ENCODE peak calls at places on chromosome 21, in five cellular contexts. One of them, this sample, is unnamed.

GRCh38 chr21:29382029-29382654 is 83.4 kb downstream of the BACH1 start:
- DNase-seq in pancreas: no peak
- DNase-seq in CD8-positive, alpha-beta T cell: no peak
- DNase-seq in chondrocyte: no peak
- DNase-seq in bronchial epithelial cell: peak; percentile 82
- DNase-seq in this sample: no peak

GRCh38 chr21:24223625-24224024 is 1383.7 kb downstream of the MRPL39 start:
- DNase-seq in pancreas: no peak
- DNase-seq in chondrocyte: no peak
- DNase-seq in CD8-positive, alpha-beta T cell: no peak
- DNase-seq in bronchial epithelial cell: peak; percentile 65
- DNase-seq in this sample: no peak

GRCh38 chr21:25490742-25491141 is 116.5 kb downstream of the MRPL39 start:
- DNase-seq in CD8-positive, alpha-beta T cell: no peak
- DNase-seq in pancreas: no peak
- DNase-seq in bronchial epithelial cell: peak; percentile 13
- DNase-seq in chondrocyte: no peak
- DNase-seq in this sample: no peak

GRCh38 chr21:20617130-20617529 is 381.1 kb upstream of the NCAM2 start:
- DNase-seq in pancreas: no peak
- DNase-seq in chondrocyte: no peak
- DNase-seq in bronchial epithelial cell: no peak
- DNase-seq in CD8-positive, alpha-beta T cell: no peak
- DNase-seq in this sample: no peak

GRCh38 chr21:43266534-43266933 is 97.7 kb downstream of the CRYAA start:
- DNase-seq in chondrocyte: no peak
- DNase-seq in CD8-positive, alpha-beta T cell: no peak
- DNase-seq in bronchial epithelial cell: peak; percentile 69
- DNase-seq in pancreas: no peak
- DNase-seq in this sample: no peak

GRCh38 chr21:27536319-27536718 is 569.4 kb upstream of the ADAMTS5 start:
- DNase-seq in pancreas: no peak
- DNase-seq in CD8-positive, alpha-beta T cell: no peak
- DNase-seq in bronchial epithelial cell: peak; percentile 31
- DNase-seq in chondrocyte: no peak
- DNase-seq in this sample: no peak

GRCh38 chr21:16424331-16424749 is 694.6 kb downstream of the USP25 start:
- DNase-seq in bronchial epithelial cell: peak; percentile 60
- DNase-seq in chondrocyte: no peak
- DNase-seq in CD8-positive, alpha-beta T cell: no peak
- DNase-seq in pancreas: no peak
- DNase-seq in this sample: no peak

GRCh38 chr21:36482181-36482580 is 2.3 kb upstream of the CLDN14 start:
- DNase-seq in pancreas: no peak
- DNase-seq in bronchial epithelial cell: no peak
- DNase-seq in chondrocyte: no peak
- DNase-seq in CD8-positive, alpha-beta T cell: no peak
- DNase-seq in this sample: no peak

GRCh38 chr21:35825370-35825769 is 235.0 kb downstream of the SETD4 start:
- DNase-seq in chondrocyte: no peak
- DNase-seq in pancreas: no peak
- DNase-seq in CD8-positive, alpha-beta T cell: no peak
- DNase-seq in bronchial epithelial cell: no peak
- DNase-seq in this sample: no peak

GRCh38 chr21:25887166-25887565 is 152.4 kb downstream of the GABPA start:
- DNase-seq in CD8-positive, alpha-beta T cell: no peak
- DNase-seq in chondrocyte: no peak
- DNase-seq in bronchial epithelial cell: no peak
- DNase-seq in pancreas: no peak
- DNase-seq in this sample: no peak

GRCh38 chr21:21971384-21971783 is 973.2 kb downstream of the NCAM2 start:
- DNase-seq in CD8-positive, alpha-beta T cell: no peak
- DNase-seq in chondrocyte: no peak
- DNase-seq in pancreas: no peak
- DNase-seq in bronchial epithelial cell: no peak
- DNase-seq in this sample: no peak

GRCh38 chr21:37565530-37566223 is 199.1 kb downstream of the DYRK1A start:
- DNase-seq in pancreas: no peak
- DNase-seq in bronchial epithelial cell: no peak
- DNase-seq in CD8-positive, alpha-beta T cell: no peak
- DNase-seq in chondrocyte: no peak
- DNase-seq in this sample: no peak

GRCh38 chr21:38097789-38098188 is 159.0 kb upstream of the KCNJ15 start:
- DNase-seq in chondrocyte: no peak
- DNase-seq in bronchial epithelial cell: no peak
- DNase-seq in CD8-positive, alpha-beta T cell: no peak
- DNase-seq in pancreas: no peak
- DNase-seq in this sample: no peak

GRCh38 chr21:16605588-16605987 is 875.8 kb downstream of the USP25 start:
- DNase-seq in chondrocyte: no peak
- DNase-seq in bronchial epithelial cell: no peak
- DNase-seq in CD8-positive, alpha-beta T cell: no peak
- DNase-seq in pancreas: no peak
- DNase-seq in this sample: no peak

GRCh38 chr21:35593000-35593502 is 467.3 kb downstream of the SETD4 start:
- DNase-seq in bronchial epithelial cell: peak; percentile 47
- DNase-seq in pancreas: no peak
- DNase-seq in chondrocyte: no peak
- DNase-seq in CD8-positive, alpha-beta T cell: no peak
- DNase-seq in this sample: no peak

GRCh38 chr21:23452384-23453083 is 2154.7 kb downstream of the MRPL39 start:
- DNase-seq in bronchial epithelial cell: no peak
- DNase-seq in pancreas: peak; percentile 32
- DNase-seq in CD8-positive, alpha-beta T cell: no peak
- DNase-seq in chondrocyte: no peak
- DNase-seq in this sample: no peak

GRCh38 chr21:40707271-40707670 is 139.7 kb downstream of the DSCAM start:
- DNase-seq in bronchial epithelial cell: peak; percentile 69
- DNase-seq in pancreas: no peak
- DNase-seq in chondrocyte: no peak
- DNase-seq in CD8-positive, alpha-beta T cell: no peak
- DNase-seq in this sample: no peak

GRCh38 chr21:23900727-23901126 is 1706.6 kb downstream of the MRPL39 start:
- DNase-seq in pancreas: no peak
- DNase-seq in CD8-positive, alpha-beta T cell: no peak
- DNase-seq in bronchial epithelial cell: no peak
- DNase-seq in chondrocyte: no peak
- DNase-seq in this sample: no peak

GRCh38 chr21:35748683-35749314 is 311.5 kb downstream of the SETD4 start:
- DNase-seq in chondrocyte: no peak
- DNase-seq in CD8-positive, alpha-beta T cell: no peak
- DNase-seq in pancreas: no peak
- DNase-seq in bronchial epithelial cell: no peak
- DNase-seq in this sample: no peak

GRCh38 chr21:35614412-35614901 is 445.9 kb downstream of the SETD4 start:
- DNase-seq in pancreas: no peak
- DNase-seq in CD8-positive, alpha-beta T cell: no peak
- DNase-seq in chondrocyte: no peak
- DNase-seq in bronchial epithelial cell: peak; percentile 95
- DNase-seq in this sample: no peak

GRCh38 chr21:34599534-34600101 is 15.3 kb downstream of the RCAN1 start:
- DNase-seq in chondrocyte: no peak
- DNase-seq in bronchial epithelial cell: peak; percentile 15
- DNase-seq in pancreas: no peak
- DNase-seq in CD8-positive, alpha-beta T cell: no peak
- DNase-seq in this sample: no peak

GRCh38 chr21:42830456-42831455 is 48.6 kb downstream of the WDR4 start:
- DNase-seq in pancreas: peak; percentile 42
- DNase-seq in CD8-positive, alpha-beta T cell: no peak
- DNase-seq in chondrocyte: peak; percentile 57
- DNase-seq in bronchial epithelial cell: no peak
- DNase-seq in this sample: peak; percentile 14

GRCh38 chr21:28228624-28228995 is 764.1 kb downstream of the LTN1 start:
- DNase-seq in CD8-positive, alpha-beta T cell: no peak
- DNase-seq in chondrocyte: no peak
- DNase-seq in pancreas: no peak
- DNase-seq in bronchial epithelial cell: no peak
- DNase-seq in this sample: no peak

GRCh38 chr21:25837545-25838263 is 102.9 kb downstream of the GABPA start:
- DNase-seq in CD8-positive, alpha-beta T cell: no peak
- DNase-seq in pancreas: no peak
- DNase-seq in bronchial epithelial cell: no peak
- DNase-seq in chondrocyte: no peak
- DNase-seq in this sample: no peak

GRCh38 chr21:43020771-43021170 is 46.4 kb downstream of the PKNOX1 start:
- DNase-seq in pancreas: no peak
- DNase-seq in bronchial epithelial cell: no peak
- DNase-seq in CD8-positive, alpha-beta T cell: no peak
- DNase-seq in chondrocyte: no peak
- DNase-seq in this sample: no peak

GRCh38 chr21:27759091-27759659 is 792.3 kb upstream of the ADAMTS5 start:
- DNase-seq in bronchial epithelial cell: no peak
- DNase-seq in CD8-positive, alpha-beta T cell: no peak
- DNase-seq in chondrocyte: no peak
- DNase-seq in pancreas: peak; percentile 41
- DNase-seq in this sample: no peak

GRCh38 chr21:36767096-36767495 is 68.2 kb downstream of the SIM2 start:
- DNase-seq in chondrocyte: no peak
- DNase-seq in bronchial epithelial cell: no peak
- DNase-seq in pancreas: no peak
- DNase-seq in CD8-positive, alpha-beta T cell: no peak
- DNase-seq in this sample: no peak

GRCh38 chr21:14815001-14815400 is 249.8 kb downstream of the NRIP1 start:
- DNase-seq in chondrocyte: no peak
- DNase-seq in bronchial epithelial cell: no peak
- DNase-seq in pancreas: no peak
- DNase-seq in CD8-positive, alpha-beta T cell: no peak
- DNase-seq in this sample: no peak

GRCh38 chr21:29938968-29939858 is 583 bp downstream of the GRIK1 start:
- DNase-seq in chondrocyte: no peak
- DNase-seq in pancreas: no peak
- DNase-seq in CD8-positive, alpha-beta T cell: no peak
- DNase-seq in bronchial epithelial cell: no peak
- DNase-seq in this sample: no peak

GRCh38 chr21:14554948-14555347 is 8.8 kb upstream of the SAMSN1 start:
- DNase-seq in bronchial epithelial cell: peak; percentile 35
- DNase-seq in chondrocyte: no peak
- DNase-seq in pancreas: no peak
- DNase-seq in CD8-positive, alpha-beta T cell: no peak
- DNase-seq in this sample: no peak

GRCh38 chr21:21045538-21045937 is 47.3 kb downstream of the NCAM2 start:
- DNase-seq in CD8-positive, alpha-beta T cell: no peak
- DNase-seq in chondrocyte: no peak
- DNase-seq in pancreas: no peak
- DNase-seq in bronchial epithelial cell: no peak
- DNase-seq in this sample: no peak

GRCh38 chr21:36169465-36170128 is 13.0 kb downstream of the DOP1B start:
- DNase-seq in bronchial epithelial cell: no peak
- DNase-seq in chondrocyte: peak; percentile 46
- DNase-seq in CD8-positive, alpha-beta T cell: no peak
- DNase-seq in pancreas: no peak
- DNase-seq in this sample: no peak

GRCh38 chr21:28337319-28337718 is 655.4 kb downstream of the LTN1 start:
- DNase-seq in CD8-positive, alpha-beta T cell: no peak
- DNase-seq in pancreas: no peak
- DNase-seq in bronchial epithelial cell: peak; percentile 61
- DNase-seq in chondrocyte: no peak
- DNase-seq in this sample: no peak

GRCh38 chr21:29719561-29719960 is 220.2 kb downstream of the GRIK1 start:
- DNase-seq in CD8-positive, alpha-beta T cell: no peak
- DNase-seq in bronchial epithelial cell: no peak
- DNase-seq in chondrocyte: no peak
- DNase-seq in pancreas: no peak
- DNase-seq in this sample: no peak

GRCh38 chr21:35559881-35560280 is 500.4 kb downstream of the SETD4 start:
- DNase-seq in pancreas: no peak
- DNase-seq in chondrocyte: no peak
- DNase-seq in CD8-positive, alpha-beta T cell: no peak
- DNase-seq in bronchial epithelial cell: no peak
- DNase-seq in this sample: no peak

GRCh38 chr21:34887729-34888568 is 161.2 kb downstream of the RUNX1 start:
- DNase-seq in CD8-positive, alpha-beta T cell: peak; percentile 59
- DNase-seq in pancreas: peak; percentile 73
- DNase-seq in chondrocyte: peak; percentile 95
- DNase-seq in bronchial epithelial cell: peak; percentile 93
- DNase-seq in this sample: peak; percentile 78

GRCh38 chr21:41778974-41779600 is 12.2 kb upstream of the RIPK4 start:
- DNase-seq in CD8-positive, alpha-beta T cell: no peak
- DNase-seq in chondrocyte: no peak
- DNase-seq in bronchial epithelial cell: no peak
- DNase-seq in pancreas: no peak
- DNase-seq in this sample: no peak
- TF ChIP-seq CTCF in CD8-positive, alpha-beta T cell: no peak
- TF ChIP-seq CTCF in chondrocyte: no peak
- TF ChIP-seq CTCF in bronchial epithelial cell: no peak
- TF ChIP-seq CTCF in pancreas: no peak
- TF ChIP-seq CTCF in this sample: no peak

GRCh38 chr21:33302055-33302454 is 22.7 kb upstream of the IFNAR1 start:
- DNase-seq in pancreas: no peak
- DNase-seq in chondrocyte: no peak
- DNase-seq in bronchial epithelial cell: no peak
- DNase-seq in CD8-positive, alpha-beta T cell: no peak
- DNase-seq in this sample: no peak
- TF ChIP-seq CTCF in pancreas: no peak
- TF ChIP-seq CTCF in chondrocyte: no peak
- TF ChIP-seq CTCF in bronchial epithelial cell: no peak
- TF ChIP-seq CTCF in CD8-positive, alpha-beta T cell: no peak
- TF ChIP-seq CTCF in this sample: no peak

GRCh38 chr21:18725653-18726052 is 322.1 kb upstream of the TMPRSS15 start:
- DNase-seq in CD8-positive, alpha-beta T cell: no peak
- DNase-seq in pancreas: no peak
- DNase-seq in chondrocyte: no peak
- DNase-seq in bronchial epithelial cell: no peak
- DNase-seq in this sample: no peak
- TF ChIP-seq CTCF in CD8-positive, alpha-beta T cell: no peak
- TF ChIP-seq CTCF in pancreas: no peak
- TF ChIP-seq CTCF in chondrocyte: peak; percentile 21
- TF ChIP-seq CTCF in bronchial epithelial cell: no peak
- TF ChIP-seq CTCF in this sample: no peak

DNA sequence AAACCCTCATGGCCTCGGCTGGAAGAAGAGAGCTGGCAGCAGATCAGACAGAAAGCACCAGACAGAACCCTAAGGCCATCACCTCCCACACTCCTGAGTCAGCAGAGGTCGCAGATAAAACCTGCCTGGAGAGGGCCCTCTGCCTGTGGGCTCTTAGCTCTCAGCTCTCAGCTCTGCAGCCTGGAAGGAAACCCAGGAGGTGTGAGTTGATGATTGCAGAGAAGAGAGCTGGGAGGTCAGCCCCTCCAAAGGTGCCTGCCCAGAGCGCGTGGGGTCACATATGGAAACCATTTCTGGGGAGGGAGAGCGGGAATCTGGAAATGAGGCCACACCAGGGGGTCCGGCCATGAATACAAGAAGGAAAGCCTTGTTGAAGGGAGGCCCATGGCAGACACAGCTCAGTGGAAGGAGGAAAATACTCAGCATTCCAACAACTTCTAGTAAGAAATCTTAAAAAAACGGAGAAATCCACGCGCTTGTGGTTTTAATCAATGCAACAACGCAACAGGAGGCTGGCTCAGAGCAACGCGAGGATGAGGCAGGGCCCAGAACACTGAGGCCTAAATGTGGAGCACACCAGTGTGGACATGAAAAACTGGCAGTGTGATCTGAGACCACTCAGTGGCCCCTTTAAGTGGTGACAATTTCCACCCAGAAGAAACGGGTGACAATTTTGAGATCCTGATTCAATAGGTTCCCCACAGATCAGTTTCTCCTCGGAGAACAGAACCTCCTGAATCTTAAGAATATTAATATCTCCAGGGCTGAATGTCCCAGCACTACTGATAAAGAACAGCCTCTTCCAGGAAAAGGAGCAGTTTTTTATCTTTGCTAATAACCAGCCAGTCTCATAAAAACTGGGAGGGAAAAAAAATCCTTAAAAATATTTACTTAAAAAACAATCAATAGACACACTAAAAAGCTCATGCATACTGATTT is 45.7 kb downstream of the PSMG1 start:
- DNase-seq in bronchial epithelial cell: peak; percentile 71
- DNase-seq in CD8-positive, alpha-beta T cell: no peak
- DNase-seq in pancreas: no peak
- DNase-seq in chondrocyte: no peak
- DNase-seq in this sample: no peak
- TF ChIP-seq CTCF in bronchial epithelial cell: peak; percentile 16
- TF ChIP-seq CTCF in CD8-positive, alpha-beta T cell: no peak
- TF ChIP-seq CTCF in pancreas: no peak
- TF ChIP-seq CTCF in chondrocyte: no peak
- TF ChIP-seq CTCF in this sample: no peak

This sample was measured in natural killer cell.